ENCODE peak calls at places on chromosomes 6 and 20, in five cellular contexts. U, I, J, A and C are unnamed samples.

GRCh38 chr6:31057426-31058003 is 47.2 kb downstream of the MUC22 start:
- DNase-seq in J (peak; percentile 64), A (no peak), I (no peak), U (no peak), C (no peak)

GRCh38 chr20:48098866-48099265 is 313.6 kb upstream of the SULF2 start:
- DNase-seq in J (no peak), U (no peak), A (no peak), I (no peak), C (no peak)

GRCh38 chr6:97669191-97669651 is 386.2 kb upstream of the MMS22L start:
- DNase-seq in J (peak; percentile 62), U (no peak), I (no peak), A (no peak), C (peak; percentile 32)

GRCh38 chr20:62161347-62161746 is 17.8 kb downstream of the SS18L1 start:
- DNase-seq in A (no peak), I (no peak), J (no peak), U (no peak), C (no peak)

GRCh38 chr6:91098006-91098405 is 511.1 kb upstream of the MAP3K7 start:
- DNase-seq in A (no peak), J (no peak), I (no peak), U (no peak), C (no peak)

GRCh38 chr6:115514656-115515055 is 546.0 kb downstream of the FRK start:
- DNase-seq in A (no peak), U (no peak), J (no peak), I (no peak), C (no peak)

GRCh38 chr6:83307849-83308248 is 114.7 kb downstream of the RWDD2A start:
- DNase-seq in A (no peak), U (no peak), J (no peak), I (no peak), C (no peak)

GRCh38 chr20:1376453-1377270 is 16.2 kb downstream of the FKBP1A start:
- DNase-seq in I (no peak), U (no peak), A (no peak), J (peak; percentile 16), C (no peak)

GRCh38 chr20:51434556-51435256 is 107.8 kb downstream of the NFATC2 start:
- DNase-seq in U (no peak), A (no peak), I (no peak), J (no peak), C (no peak)

GRCh38 chr6:52877786-52878185 is 31.7 kb downstream of the GSTA3 start:
- DNase-seq in U (no peak), I (no peak), A (no peak), J (no peak), C (no peak)

GRCh38 chr6:169230322-169230665 is 23.4 kb downstream of the THBS2 start:
- DNase-seq in A (no peak), U (peak; percentile 17), I (no peak), J (no peak), C (no peak)

GRCh38 chr6:91613481-91613880 is 1026.6 kb upstream of the MAP3K7 start:
- DNase-seq in A (no peak), J (no peak), U (no peak), I (no peak), C (no peak)

GRCh38 chr6:5087389-5087788 is 2.2 kb downstream of the PPP1R3G start:
- DNase-seq in I (no peak), J (peak; percentile 69), U (no peak), A (no peak), C (no peak)

GRCh38 chr20:5933802-5934436 is 16.4 kb downstream of the TRMT6 start:
- DNase-seq in I (no peak), J (peak; percentile 18), A (no peak), U (no peak), C (no peak)

GRCh38 chr20:31822421-31823330 is 3.5 kb downstream of the MYLK2 start:
- DNase-seq in J (peak; percentile 89), I (peak; percentile 74), A (peak; percentile 49), U (peak; percentile 76), C (peak; percentile 94)

GRCh38 chr6:84764332-84765049 is at the start of gene TBX18:
- DNase-seq in J (peak; percentile 98), I (peak; percentile 91), A (peak; percentile 83), U (peak; percentile 39), C (peak; percentile 95)

GRCh38 chr6:54935739-54936138 is 89.2 kb downstream of the FAM83B start:
- DNase-seq in I (no peak), J (no peak), U (no peak), A (no peak), C (no peak)

GRCh38 chr6:31822038-31822821 is 5.3 kb upstream of the HSPA1B start:
- DNase-seq in A (no peak), J (peak; percentile 67), I (peak; percentile 83), U (peak; percentile 88), C (peak; percentile 55)

GRCh38 chr6:43368517-43369160 is 808 bp downstream of the ZNF318 start:
- DNase-seq in U (peak; percentile 37), A (no peak), I (peak; percentile 15), J (peak; percentile 89), C (peak; percentile 78)

GRCh38 chr20:12682613-12683012 is 326.2 kb upstream of the SPTLC3 start:
- DNase-seq in J (no peak), U (no peak), A (no peak), I (no peak), C (no peak)

GRCh38 chr6:5175195-5175594 is 85.6 kb downstream of the LYRM4 start:
- DNase-seq in U (no peak), I (no peak), J (peak; percentile 71), A (peak; percentile 36), C (peak; percentile 47)

DNA sequence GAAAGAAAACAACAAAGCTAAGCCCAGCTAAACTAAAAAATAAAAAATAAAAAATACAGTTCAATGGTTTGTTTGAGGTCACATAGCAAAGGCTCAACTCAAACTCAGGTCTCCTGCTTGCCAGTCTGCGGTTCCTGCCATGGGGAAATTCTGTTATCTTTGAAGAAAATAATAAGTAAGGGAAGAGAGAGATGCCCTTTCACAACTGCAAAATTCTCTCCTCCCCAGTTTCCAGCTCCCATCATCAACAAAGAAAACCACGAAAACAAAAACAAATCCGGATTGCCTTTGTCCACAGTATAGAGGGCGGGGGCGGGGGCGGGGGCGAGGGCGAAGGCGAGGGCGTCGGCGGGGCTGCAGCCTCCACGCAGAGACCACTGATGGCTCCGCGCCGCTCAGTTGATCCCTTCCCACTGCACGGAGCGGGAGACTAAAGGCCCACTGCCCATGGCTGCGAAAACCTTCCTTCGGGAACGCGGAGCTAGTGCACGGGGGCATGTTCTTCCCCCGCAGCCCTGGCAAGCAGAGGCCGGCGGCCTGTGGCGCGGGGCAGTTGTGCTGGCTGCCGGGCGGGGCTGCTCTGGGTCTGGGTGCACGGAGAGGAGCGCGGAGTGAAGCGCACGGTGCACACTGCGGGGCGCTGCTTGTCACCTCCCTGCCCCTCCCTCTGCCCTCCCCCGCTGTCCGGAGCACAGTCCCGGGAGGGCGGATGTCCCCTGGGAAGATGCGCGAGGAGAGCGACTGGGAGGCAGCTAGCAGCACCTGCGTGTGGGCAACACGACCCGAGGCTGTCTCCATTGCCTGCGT is 54.2 kb upstream of the TPD52L1 start:
- DNase-seq in I (peak; percentile 18), A (peak; percentile 15), J (peak; percentile 72), U (peak; percentile 40), C (peak; percentile 76)
- TF ChIP-seq CTCF in I (no peak), A (no peak), J (no peak), U (no peak), C (no peak)

DNA sequence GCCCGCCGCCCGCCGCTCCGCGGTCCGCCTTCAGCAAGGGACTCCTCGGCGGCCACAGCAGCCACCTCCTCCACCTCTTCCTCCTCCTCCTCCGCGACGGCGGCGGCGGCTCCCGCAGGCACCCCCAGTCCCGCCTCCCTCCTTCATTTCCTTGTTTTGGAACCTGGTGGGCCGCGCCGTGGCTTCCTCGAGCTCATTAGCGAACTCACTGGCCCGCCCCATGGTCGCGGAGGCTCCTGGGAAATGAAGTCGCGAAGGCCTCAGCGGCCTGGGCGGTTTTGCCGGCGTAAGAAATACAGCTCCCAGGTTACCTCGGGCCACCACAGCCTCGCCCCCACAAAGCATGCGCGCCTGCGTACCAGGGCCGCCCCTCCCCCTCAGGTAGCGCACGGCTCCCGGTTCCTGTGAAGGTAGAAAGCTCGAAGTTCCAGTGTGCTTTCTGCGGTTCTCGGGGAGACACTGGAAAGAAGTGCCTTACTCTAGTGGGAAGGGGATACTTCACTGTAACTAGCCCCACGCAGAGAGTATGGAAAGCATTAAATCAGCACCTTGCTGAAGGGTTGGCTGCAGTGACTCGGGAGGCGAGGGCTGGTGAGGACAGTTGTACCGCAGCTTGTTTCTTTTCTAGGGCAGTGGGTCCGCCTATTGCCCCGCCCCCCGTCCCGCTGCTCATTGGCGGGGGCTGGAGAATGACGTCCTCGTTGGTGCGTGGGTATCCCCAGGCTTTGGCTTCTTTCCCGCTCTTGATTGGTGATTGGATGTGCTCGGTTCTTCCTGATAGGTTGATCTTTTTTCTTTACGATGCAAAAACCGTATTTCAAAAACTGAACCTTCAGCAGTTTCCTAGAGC is at the start of gene CDK19:
- DNase-seq in I (peak; percentile 95), J (peak; percentile 99), U (peak; percentile 99), A (peak; percentile 97), C (peak; percentile 97)
- TF ChIP-seq CTCF in I (no peak), J (no peak), U (no peak), A (no peak), C (no peak)

GRCh38 chr6:156175433-156175832 is 601.7 kb upstream of the ARID1B start:
- DNase-seq in I (no peak), J (no peak), U (no peak), A (no peak), C (no peak)

GRCh38 chr6:156174026-156174880 is 602.9 kb upstream of the ARID1B start:
- DNase-seq in U (no peak), J (no peak), A (no peak), I (no peak), C (no peak)

GRCh38 chr6:156175971-156176421 is 601.2 kb upstream of the ARID1B start:
- DNase-seq in U (peak; percentile 27), I (no peak), J (peak; percentile 88), A (peak; percentile 73), C (peak; percentile 9)
- TF ChIP-seq CTCF in U (peak; percentile 17), I (no peak), J (peak; percentile 61), A (peak; percentile 57), C (no peak)

GRCh38 chr6:26104457-26105108 is 17.4 kb downstream of the HFE start:
- DNase-seq in U (no peak), J (no peak), A (no peak), I (no peak), C (no peak)

GRCh38 chr6:26103141-26103769 is 16.0 kb downstream of the HFE start:
- DNase-seq in A (no peak), J (peak; percentile 26), U (no peak), I (no peak), C (no peak)

GRCh38 chr6:26105109-26105730 is 18.0 kb downstream of the HFE start:
- DNase-seq in A (no peak), U (no peak), J (no peak), I (no peak), C (no peak)

GRCh38 chr6:26105842-26106241 is 18.6 kb downstream of the HFE start:
- DNase-seq in J (no peak), I (no peak), U (no peak), A (no peak), C (no peak)

DNA sequence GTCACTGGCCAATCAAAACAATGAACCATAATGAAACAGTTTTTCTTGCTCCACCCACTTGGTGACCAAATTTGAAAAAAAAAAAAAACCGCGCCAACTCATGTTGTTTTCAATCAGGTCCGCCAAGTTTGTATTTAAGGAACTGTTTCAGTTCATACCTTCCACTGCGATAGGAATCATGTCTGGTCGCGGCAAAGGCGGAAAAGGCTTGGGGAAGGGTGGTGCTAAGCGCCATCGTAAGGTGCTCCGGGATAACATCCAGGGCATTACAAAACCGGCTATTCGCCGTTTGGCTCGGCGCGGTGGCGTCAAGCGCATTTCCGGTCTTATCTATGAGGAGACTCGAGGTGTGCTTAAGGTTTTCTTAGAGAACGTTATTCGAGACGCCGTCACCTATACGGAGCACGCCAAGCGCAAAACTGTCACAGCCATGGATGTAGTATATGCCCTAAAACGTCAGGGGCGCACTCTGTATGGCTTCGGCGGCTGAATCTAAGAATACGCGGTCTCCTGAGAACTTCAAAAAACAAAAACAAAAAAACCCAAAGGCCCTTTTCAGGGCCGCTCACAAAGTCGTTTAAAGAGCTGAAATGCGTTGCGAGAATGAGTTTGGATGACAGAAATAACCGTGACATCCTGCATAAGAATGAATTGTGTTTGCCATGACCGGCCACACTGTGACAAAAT is 16.7 kb downstream of the HFE start:
- DNase-seq in I (peak; percentile 47), A (peak; percentile 80), U (peak; percentile 89), J (peak; percentile 87), C (peak; percentile 59)
- TF ChIP-seq CTCF in I (peak; percentile 53), A (peak; percentile 26), U (peak; percentile 25), J (peak; percentile 53), C (peak; percentile 51)